ENCODE peak calls at places on chromosomes 1 and 21, in seven cellular contexts. One of them, this sample, is unnamed.

GRCh38 chr1:227777646-227778045 is 37.8 kb upstream of the PRSS38 start:
- DNase-seq in fibroblast of lung: no peak
- DNase-seq in cardiac muscle cell: no peak
- DNase-seq in non-pigmented ciliary epithelial cell: no peak
- DNase-seq in SK-N-SH: no peak
- DNase-seq in CD8-positive, alpha-beta T cell: no peak
- DNase-seq in sigmoid colon: peak
- DNase-seq in this sample: no peak

GRCh38 chr1:53725238-53725689 is 13.7 kb downstream of the GLIS1 start:
- DNase-seq in cardiac muscle cell: peak
- DNase-seq in non-pigmented ciliary epithelial cell: no peak
- DNase-seq in CD8-positive, alpha-beta T cell: no peak
- DNase-seq in SK-N-SH: peak
- DNase-seq in fibroblast of lung: peak
- DNase-seq in sigmoid colon: no peak
- DNase-seq in this sample: no peak

GRCh38 chr1:169809370-169810095 is 14.8 kb upstream of the METTL18 start:
- DNase-seq in sigmoid colon: no peak
- DNase-seq in non-pigmented ciliary epithelial cell: peak
- DNase-seq in cardiac muscle cell: peak
- DNase-seq in fibroblast of lung: peak
- DNase-seq in SK-N-SH: peak
- DNase-seq in CD8-positive, alpha-beta T cell: no peak
- DNase-seq in this sample: peak

GRCh38 chr1:183315987-183316758 is 102.0 kb downstream of the NMNAT2 start:
- DNase-seq in CD8-positive, alpha-beta T cell: no peak
- DNase-seq in cardiac muscle cell: no peak
- DNase-seq in sigmoid colon: no peak
- DNase-seq in fibroblast of lung: peak
- DNase-seq in non-pigmented ciliary epithelial cell: no peak
- DNase-seq in SK-N-SH: peak
- DNase-seq in this sample: no peak

GRCh38 chr1:6667139-6667538 is 34.5 kb downstream of the DNAJC11 start:
- DNase-seq in cardiac muscle cell: no peak
- DNase-seq in SK-N-SH: no peak
- DNase-seq in fibroblast of lung: no peak
- DNase-seq in CD8-positive, alpha-beta T cell: no peak
- DNase-seq in sigmoid colon: no peak
- DNase-seq in non-pigmented ciliary epithelial cell: no peak
- DNase-seq in this sample: no peak

GRCh38 chr1:5368211-5368610 is 624.0 kb downstream of the NPHP4 start:
- DNase-seq in CD8-positive, alpha-beta T cell: no peak
- DNase-seq in cardiac muscle cell: no peak
- DNase-seq in sigmoid colon: peak
- DNase-seq in fibroblast of lung: no peak
- DNase-seq in non-pigmented ciliary epithelial cell: no peak
- DNase-seq in SK-N-SH: no peak
- DNase-seq in this sample: no peak

GRCh38 chr1:150149490-150150453 is at the start of gene PLEKHO1:
- DNase-seq in CD8-positive, alpha-beta T cell: peak
- DNase-seq in sigmoid colon: peak
- DNase-seq in non-pigmented ciliary epithelial cell: no peak
- DNase-seq in cardiac muscle cell: peak
- DNase-seq in SK-N-SH: peak
- DNase-seq in fibroblast of lung: peak
- DNase-seq in this sample: peak

GRCh38 chr1:109229531-109230127 is 15.9 kb downstream of the SARS1 start:
- DNase-seq in SK-N-SH: no peak
- DNase-seq in non-pigmented ciliary epithelial cell: no peak
- DNase-seq in sigmoid colon: no peak
- DNase-seq in cardiac muscle cell: no peak
- DNase-seq in CD8-positive, alpha-beta T cell: no peak
- DNase-seq in fibroblast of lung: no peak
- DNase-seq in this sample: no peak

GRCh38 chr1:61254629-61255323 is 172.4 kb downstream of the NFIA start:
- DNase-seq in SK-N-SH: peak
- DNase-seq in fibroblast of lung: no peak
- DNase-seq in CD8-positive, alpha-beta T cell: no peak
- DNase-seq in cardiac muscle cell: no peak
- DNase-seq in sigmoid colon: peak
- DNase-seq in non-pigmented ciliary epithelial cell: no peak
- DNase-seq in this sample: no peak

GRCh38 chr1:226111109-226111864 is 48.8 kb downstream of the H3-3A start:
- DNase-seq in sigmoid colon: no peak
- DNase-seq in non-pigmented ciliary epithelial cell: no peak
- DNase-seq in cardiac muscle cell: peak
- DNase-seq in CD8-positive, alpha-beta T cell: no peak
- DNase-seq in fibroblast of lung: no peak
- DNase-seq in SK-N-SH: no peak
- DNase-seq in this sample: no peak

GRCh38 chr1:168506204-168506819 is 37.5 kb downstream of the XCL2 start:
- DNase-seq in cardiac muscle cell: no peak
- DNase-seq in fibroblast of lung: peak
- DNase-seq in SK-N-SH: no peak
- DNase-seq in non-pigmented ciliary epithelial cell: peak
- DNase-seq in CD8-positive, alpha-beta T cell: no peak
- DNase-seq in sigmoid colon: no peak
- DNase-seq in this sample: no peak

GRCh38 chr1:175865041-175865766 is 121.8 kb upstream of the TNR start:
- DNase-seq in CD8-positive, alpha-beta T cell: no peak
- DNase-seq in sigmoid colon: peak
- DNase-seq in fibroblast of lung: peak
- DNase-seq in cardiac muscle cell: no peak
- DNase-seq in non-pigmented ciliary epithelial cell: no peak
- DNase-seq in SK-N-SH: no peak
- DNase-seq in this sample: no peak

GRCh38 chr21:39756285-39756684 is 11.3 kb downstream of the IGSF5 start:
- DNase-seq in SK-N-SH: no peak
- DNase-seq in non-pigmented ciliary epithelial cell: no peak
- DNase-seq in cardiac muscle cell: no peak
- DNase-seq in fibroblast of lung: no peak
- DNase-seq in sigmoid colon: no peak
- DNase-seq in CD8-positive, alpha-beta T cell: no peak
- DNase-seq in this sample: no peak

GRCh38 chr21:38277501-38278111 is 20.8 kb downstream of the KCNJ15 start:
- DNase-seq in SK-N-SH: no peak
- DNase-seq in cardiac muscle cell: no peak
- DNase-seq in sigmoid colon: peak
- DNase-seq in non-pigmented ciliary epithelial cell: peak
- DNase-seq in CD8-positive, alpha-beta T cell: no peak
- DNase-seq in fibroblast of lung: peak
- DNase-seq in this sample: no peak

GRCh38 chr1:198156111-198156744 is 570 bp upstream of the NEK7 start:
- DNase-seq in CD8-positive, alpha-beta T cell: peak
- DNase-seq in sigmoid colon: no peak
- DNase-seq in SK-N-SH: peak
- DNase-seq in fibroblast of lung: peak
- DNase-seq in non-pigmented ciliary epithelial cell: no peak
- DNase-seq in cardiac muscle cell: peak
- DNase-seq in this sample: peak

GRCh38 chr21:26686278-26686677 is 113.2 kb upstream of the CYYR1 start:
- DNase-seq in non-pigmented ciliary epithelial cell: no peak
- DNase-seq in cardiac muscle cell: no peak
- DNase-seq in CD8-positive, alpha-beta T cell: peak
- DNase-seq in sigmoid colon: no peak
- DNase-seq in fibroblast of lung: no peak
- DNase-seq in SK-N-SH: peak
- DNase-seq in this sample: peak

GRCh38 chr1:218499021-218499691 is 154.0 kb downstream of the TGFB2 start:
- DNase-seq in cardiac muscle cell: no peak
- DNase-seq in non-pigmented ciliary epithelial cell: peak
- DNase-seq in SK-N-SH: no peak
- DNase-seq in sigmoid colon: no peak
- DNase-seq in CD8-positive, alpha-beta T cell: no peak
- DNase-seq in fibroblast of lung: peak
- DNase-seq in this sample: no peak

GRCh38 chr1:109151146-109151545 is 37.2 kb downstream of the ELAPOR1 start:
- DNase-seq in non-pigmented ciliary epithelial cell: no peak
- DNase-seq in fibroblast of lung: peak
- DNase-seq in CD8-positive, alpha-beta T cell: no peak
- DNase-seq in cardiac muscle cell: peak
- DNase-seq in sigmoid colon: no peak
- DNase-seq in SK-N-SH: no peak
- DNase-seq in this sample: no peak

GRCh38 chr1:98005326-98006010 is 84.6 kb upstream of the DPYD start:
- DNase-seq in CD8-positive, alpha-beta T cell: no peak
- DNase-seq in cardiac muscle cell: no peak
- DNase-seq in fibroblast of lung: peak
- DNase-seq in SK-N-SH: no peak
- DNase-seq in non-pigmented ciliary epithelial cell: no peak
- DNase-seq in sigmoid colon: no peak
- DNase-seq in this sample: no peak

GRCh38 chr1:77538956-77539509 is 143.4 kb downstream of the ZZZ3 start:
- DNase-seq in non-pigmented ciliary epithelial cell: peak
- DNase-seq in CD8-positive, alpha-beta T cell: no peak
- DNase-seq in SK-N-SH: no peak
- DNase-seq in sigmoid colon: peak
- DNase-seq in cardiac muscle cell: no peak
- DNase-seq in fibroblast of lung: peak
- DNase-seq in this sample: no peak

GRCh38 chr1:155591770-155592169 is 18.2 kb upstream of the MSTO1 start:
- DNase-seq in non-pigmented ciliary epithelial cell: peak
- DNase-seq in fibroblast of lung: peak
- DNase-seq in cardiac muscle cell: peak
- DNase-seq in CD8-positive, alpha-beta T cell: no peak
- DNase-seq in SK-N-SH: peak
- DNase-seq in sigmoid colon: no peak
- DNase-seq in this sample: no peak

GRCh38 chr1:15337656-15338402 is 71.9 kb upstream of the EFHD2 start:
- DNase-seq in SK-N-SH: no peak
- DNase-seq in CD8-positive, alpha-beta T cell: no peak
- DNase-seq in non-pigmented ciliary epithelial cell: peak
- DNase-seq in cardiac muscle cell: no peak
- DNase-seq in sigmoid colon: no peak
- DNase-seq in fibroblast of lung: peak
- DNase-seq in this sample: no peak

GRCh38 chr1:152654110-152654509 is 9.1 kb upstream of the LCE2D start:
- DNase-seq in SK-N-SH: peak
- DNase-seq in non-pigmented ciliary epithelial cell: peak
- DNase-seq in CD8-positive, alpha-beta T cell: peak
- DNase-seq in cardiac muscle cell: no peak
- DNase-seq in sigmoid colon: no peak
- DNase-seq in fibroblast of lung: peak
- DNase-seq in this sample: peak

GRCh38 chr1:166090244-166090643 is 76.6 kb downstream of the FAM78B start:
- DNase-seq in fibroblast of lung: no peak
- DNase-seq in SK-N-SH: no peak
- DNase-seq in non-pigmented ciliary epithelial cell: no peak
- DNase-seq in sigmoid colon: no peak
- DNase-seq in cardiac muscle cell: no peak
- DNase-seq in CD8-positive, alpha-beta T cell: no peak
- DNase-seq in this sample: no peak

GRCh38 chr1:212188599-212189351 is 96.4 kb upstream of the PPP2R5A start:
- DNase-seq in sigmoid colon: no peak
- DNase-seq in cardiac muscle cell: no peak
- DNase-seq in fibroblast of lung: no peak
- DNase-seq in SK-N-SH: no peak
- DNase-seq in non-pigmented ciliary epithelial cell: no peak
- DNase-seq in CD8-positive, alpha-beta T cell: no peak
- DNase-seq in this sample: no peak

GRCh38 chr1:66641851-66642473 is 108.0 kb downstream of the SGIP1 start:
- DNase-seq in non-pigmented ciliary epithelial cell: no peak
- DNase-seq in CD8-positive, alpha-beta T cell: no peak
- DNase-seq in SK-N-SH: no peak
- DNase-seq in sigmoid colon: no peak
- DNase-seq in fibroblast of lung: no peak
- DNase-seq in cardiac muscle cell: no peak
- DNase-seq in this sample: no peak

GRCh38 chr1:208135354-208135753 is 108.8 kb downstream of the PLXNA2 start:
- DNase-seq in cardiac muscle cell: peak
- DNase-seq in sigmoid colon: no peak
- DNase-seq in SK-N-SH: no peak
- DNase-seq in non-pigmented ciliary epithelial cell: no peak
- DNase-seq in CD8-positive, alpha-beta T cell: no peak
- DNase-seq in fibroblast of lung: peak
- DNase-seq in this sample: no peak

GRCh38 chr21:14773777-14774345 is 227.7 kb upstream of the SAMSN1 start:
- DNase-seq in SK-N-SH: peak
- DNase-seq in non-pigmented ciliary epithelial cell: peak
- DNase-seq in sigmoid colon: peak
- DNase-seq in cardiac muscle cell: peak
- DNase-seq in CD8-positive, alpha-beta T cell: peak
- DNase-seq in fibroblast of lung: no peak
- DNase-seq in this sample: no peak

This sample was measured in T-cell.